ENCODE peak calls at places on chromosomes 12 and 14, in four cellular contexts. One of them, this sample, is unnamed.

GRCh38 chr14:64715628-64716412 is 11.6 kb downstream of the PLEKHG3 start:
- DNase-seq in astrocyte: no peak
- DNase-seq in uterus: no peak
- DNase-seq in lung: no peak
- DNase-seq in this sample: no peak

GRCh38 chr12:132610051-132610759 is at the start of gene LRCOL1:
- DNase-seq in uterus: no peak
- DNase-seq in astrocyte: peak; percentile 93
- DNase-seq in lung: no peak
- DNase-seq in this sample: peak; percentile 54

GRCh38 chr12:52401526-52401925 is 4.6 kb downstream of the KRT82 start:
- DNase-seq in lung: no peak
- DNase-seq in uterus: no peak
- DNase-seq in astrocyte: no peak
- DNase-seq in this sample: no peak

GRCh38 chr14:91118511-91119068 is 4.7 kb downstream of the DGLUCY start:
- DNase-seq in astrocyte: no peak
- DNase-seq in uterus: no peak
- DNase-seq in lung: no peak
- DNase-seq in this sample: no peak

GRCh38 chr14:51616724-51617409 is 34.8 kb upstream of the FRMD6 start:
- DNase-seq in lung: peak; percentile 37
- DNase-seq in uterus: no peak
- DNase-seq in astrocyte: peak; percentile 97
- DNase-seq in this sample: peak; percentile 90

GRCh38 chr12:120115692-120116442 is 686 bp downstream of the RAB35 start:
- DNase-seq in astrocyte: no peak
- DNase-seq in uterus: no peak
- DNase-seq in lung: peak; percentile 32
- DNase-seq in this sample: no peak

GRCh38 chr12:27005495-27005894 is 8.7 kb downstream of the TM7SF3 start:
- DNase-seq in lung: no peak
- DNase-seq in uterus: no peak
- DNase-seq in astrocyte: no peak
- DNase-seq in this sample: no peak

GRCh38 chr14:77991128-77991772 is 178.9 kb upstream of the NRXN3 start:
- DNase-seq in uterus: no peak
- DNase-seq in lung: no peak
- DNase-seq in astrocyte: no peak
- DNase-seq in this sample: no peak

GRCh38 chr12:11513288-11513687 is 117.9 kb upstream of the PRB2 start:
- DNase-seq in lung: no peak
- DNase-seq in astrocyte: no peak
- DNase-seq in uterus: no peak
- DNase-seq in this sample: no peak

GRCh38 chr14:98444077-98444476 is 827.9 kb downstream of the BCL11B start:
- DNase-seq in uterus: no peak
- DNase-seq in astrocyte: no peak
- DNase-seq in lung: no peak
- DNase-seq in this sample: no peak

GRCh38 chr12:132143328-132144071 is 619 bp downstream of the DDX51 start:
- DNase-seq in uterus: peak; percentile 11
- DNase-seq in astrocyte: no peak
- DNase-seq in lung: no peak
- DNase-seq in this sample: no peak

GRCh38 chr12:131140697-131141096 is 187.0 kb downstream of the ADGRD1 start:
- DNase-seq in astrocyte: no peak
- DNase-seq in lung: no peak
- DNase-seq in uterus: no peak
- DNase-seq in this sample: no peak

GRCh38 chr12:121513464-121514183 is 67.2 kb downstream of the KDM2B start:
- DNase-seq in astrocyte: no peak
- DNase-seq in lung: peak; percentile 43
- DNase-seq in uterus: no peak
- DNase-seq in this sample: no peak

GRCh38 chr12:101117842-101118241 is 92.2 kb downstream of the SLC5A8 start:
- DNase-seq in lung: no peak
- DNase-seq in astrocyte: no peak
- DNase-seq in uterus: no peak
- DNase-seq in this sample: no peak

GRCh38 chr12:49662998-49663843 is 39.9 kb downstream of the PRPF40B start:
- DNase-seq in lung: peak; percentile 61
- DNase-seq in uterus: peak; percentile 62
- DNase-seq in astrocyte: peak; percentile 66
- DNase-seq in this sample: no peak

GRCh38 chr14:102338724-102339123 is 19.2 kb downstream of the ZNF839 start:
- DNase-seq in uterus: no peak
- DNase-seq in astrocyte: no peak
- DNase-seq in lung: no peak
- DNase-seq in this sample: no peak

GRCh38 chr14:102330806-102331205 is 11.3 kb downstream of the ZNF839 start:
- DNase-seq in uterus: no peak
- DNase-seq in astrocyte: no peak
- DNase-seq in lung: no peak
- DNase-seq in this sample: no peak

GRCh38 chr14:102333395-102333794 is 13.8 kb downstream of the ZNF839 start:
- DNase-seq in uterus: no peak
- DNase-seq in astrocyte: no peak
- DNase-seq in lung: no peak
- DNase-seq in this sample: no peak

GRCh38 chr14:102333795-102334415 is 14.4 kb downstream of the ZNF839 start:
- DNase-seq in astrocyte: no peak
- DNase-seq in uterus: no peak
- DNase-seq in lung: no peak
- DNase-seq in this sample: no peak

GRCh38 chr14:102335163-102335562 is 15.6 kb downstream of the ZNF839 start:
- DNase-seq in lung: no peak
- DNase-seq in uterus: no peak
- DNase-seq in astrocyte: no peak
- DNase-seq in this sample: no peak
- H3K36me3 ChIP-seq in lung: peaks cover 12% of the 10 kb centered on the region
- H3K36me3 ChIP-seq in uterus: no peaks in the 10 kb centered on the region
- H3K36me3 ChIP-seq in astrocyte: peaks cover 11% of the 10 kb centered on the region
- H3K36me3 ChIP-seq in this sample: no peaks in the 10 kb centered on the region

DNA sequence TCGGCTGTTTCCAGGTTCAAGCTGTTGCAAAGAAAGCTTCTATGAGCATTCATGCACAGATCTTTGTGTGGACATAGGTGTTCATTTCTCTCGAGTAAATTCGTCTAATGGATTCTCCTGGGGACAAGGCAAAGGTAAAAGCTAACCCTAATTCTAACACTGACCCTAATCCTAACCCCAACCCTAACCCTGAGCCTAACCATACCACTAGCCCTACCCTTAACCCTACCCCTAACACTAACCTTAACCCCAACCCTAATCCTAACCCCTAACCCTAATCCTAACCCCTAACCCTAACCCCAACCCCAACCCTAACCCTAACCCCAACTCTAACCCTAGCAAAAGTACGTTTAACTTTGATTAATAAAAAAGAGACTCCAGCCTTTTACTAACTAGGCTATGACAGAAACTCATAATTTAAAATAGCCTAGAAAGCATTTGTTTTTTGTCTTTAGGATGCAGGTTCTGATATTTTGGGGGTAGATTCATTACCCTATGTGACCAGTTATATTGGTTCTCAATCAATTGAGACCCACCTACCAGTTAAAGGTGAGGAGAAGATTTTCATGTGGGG is 27.6 kb upstream of the RFLNA start:
- DNase-seq in lung: no peak
- DNase-seq in astrocyte: no peak
- DNase-seq in uterus: no peak
- DNase-seq in this sample: no peak
- H3K36me3 ChIP-seq in lung: no peaks in the 10 kb centered on the region
- H3K36me3 ChIP-seq in astrocyte: no peaks in the 10 kb centered on the region
- H3K36me3 ChIP-seq in uterus: no peaks in the 10 kb centered on the region
- H3K36me3 ChIP-seq in this sample: no peaks in the 10 kb centered on the region

GRCh38 chr12:104294845-104295674 is 8.5 kb upstream of the EID3 start:
- DNase-seq in uterus: no peak
- DNase-seq in lung: no peak
- DNase-seq in astrocyte: no peak
- DNase-seq in this sample: no peak
- H3K36me3 ChIP-seq in uterus: no peaks in the 10 kb centered on the region
- H3K36me3 ChIP-seq in lung: peaks cover 24% of the 10 kb centered on the region
- H3K36me3 ChIP-seq in astrocyte: peaks cover 51% of the 10 kb centered on the region
- H3K36me3 ChIP-seq in this sample: peaks cover 1% of the 10 kb centered on the region

DNA sequence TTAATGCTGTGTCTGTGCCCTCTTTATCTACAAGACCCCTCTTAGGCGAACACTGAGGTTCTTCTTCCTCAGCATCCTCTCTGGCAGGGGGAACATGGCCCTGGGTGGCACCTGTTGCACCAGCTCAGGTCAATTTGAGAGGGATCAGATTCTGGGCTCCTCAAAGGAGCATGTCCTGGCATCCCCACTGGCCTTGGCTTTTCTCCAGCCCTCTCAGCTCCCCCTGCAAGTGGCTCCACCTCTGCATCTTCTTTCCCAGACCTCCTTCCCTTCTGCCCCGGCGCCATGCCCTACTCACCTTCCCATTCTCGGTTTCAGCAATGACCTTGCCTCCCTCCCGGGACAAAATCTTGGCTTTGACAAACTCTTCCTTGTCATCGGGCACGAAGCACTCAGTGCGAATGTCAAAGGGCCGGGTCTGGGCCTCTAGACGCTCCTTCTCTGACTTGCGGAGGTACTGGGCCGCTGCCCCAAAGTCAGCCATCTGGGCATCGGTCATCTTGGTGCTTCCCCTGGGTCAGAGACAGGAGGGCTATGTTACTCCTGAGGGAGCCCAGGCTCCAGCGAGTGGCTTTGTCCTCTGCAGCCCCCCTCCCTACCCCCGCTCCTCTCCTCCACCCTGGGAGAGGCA is 1.2 kb downstream of the MYH6 start:
- DNase-seq in astrocyte: no peak
- DNase-seq in uterus: no peak
- DNase-seq in lung: no peak
- DNase-seq in this sample: no peak
- H3K36me3 ChIP-seq in astrocyte: no peaks in the 10 kb centered on the region
- H3K36me3 ChIP-seq in uterus: no peaks in the 10 kb centered on the region
- H3K36me3 ChIP-seq in lung: no peaks in the 10 kb centered on the region
- H3K36me3 ChIP-seq in this sample: no peaks in the 10 kb centered on the region

DNA sequence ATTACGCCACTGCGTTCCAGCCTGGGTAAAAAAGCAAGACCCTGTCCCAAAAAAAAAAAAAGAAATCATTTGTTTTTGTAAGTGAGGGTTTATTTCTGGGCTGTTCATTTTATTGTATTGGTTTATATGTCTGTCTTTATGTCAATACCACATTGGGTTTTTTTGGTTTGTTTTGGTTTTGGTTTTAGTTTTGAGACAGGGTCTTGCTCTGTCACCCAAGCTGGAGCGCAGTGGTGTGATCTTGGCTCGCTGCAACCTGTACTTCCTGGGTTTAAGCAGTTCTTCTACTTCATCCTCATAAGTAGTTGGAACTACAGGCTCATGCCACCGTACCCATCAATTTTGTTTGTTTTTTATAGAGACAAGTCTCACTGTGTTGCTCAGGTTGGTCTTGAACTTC is 25.0 kb downstream of the METAP2 start:
- DNase-seq in astrocyte: no peak
- DNase-seq in lung: no peak
- DNase-seq in uterus: no peak
- DNase-seq in this sample: no peak
- H3K36me3 ChIP-seq in astrocyte: peaks cover 49% of the 10 kb centered on the region
- H3K36me3 ChIP-seq in lung: peaks cover 11% of the 10 kb centered on the region
- H3K36me3 ChIP-seq in uterus: no peaks in the 10 kb centered on the region
- H3K36me3 ChIP-seq in this sample: peaks cover 2% of the 10 kb centered on the region

DNA sequence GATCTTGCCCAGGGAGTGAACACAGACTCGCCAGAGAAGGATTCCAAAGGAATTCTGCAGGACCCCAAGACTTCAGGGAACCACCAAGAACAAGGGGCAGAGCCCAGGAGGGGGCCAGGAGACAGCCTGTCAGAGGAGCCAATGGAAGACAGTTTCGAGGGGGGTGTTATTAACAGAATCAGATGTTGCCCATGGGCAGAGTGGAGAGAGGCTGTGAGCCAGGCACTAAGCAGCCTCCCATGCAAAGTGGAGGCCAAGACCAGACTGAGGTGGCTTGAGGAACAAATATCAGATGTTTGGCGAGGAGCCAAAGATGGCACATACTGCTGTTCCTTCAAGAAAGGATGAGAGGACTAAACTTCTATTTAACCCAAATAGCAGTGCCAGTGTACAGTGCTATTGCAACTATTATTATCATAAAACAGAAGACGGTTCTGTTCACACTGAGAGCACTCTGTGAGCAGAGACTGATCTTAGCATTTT is 12.6 kb downstream of the APPL2 start:
- DNase-seq in uterus: no peak
- DNase-seq in astrocyte: no peak
- DNase-seq in lung: no peak
- DNase-seq in this sample: no peak
- H3K36me3 ChIP-seq in uterus: no peaks in the 10 kb centered on the region
- H3K36me3 ChIP-seq in astrocyte: peaks cover 14% of the 10 kb centered on the region
- H3K36me3 ChIP-seq in lung: peaks cover 18% of the 10 kb centered on the region
- H3K36me3 ChIP-seq in this sample: peaks cover 7% of the 10 kb centered on the region

DNA sequence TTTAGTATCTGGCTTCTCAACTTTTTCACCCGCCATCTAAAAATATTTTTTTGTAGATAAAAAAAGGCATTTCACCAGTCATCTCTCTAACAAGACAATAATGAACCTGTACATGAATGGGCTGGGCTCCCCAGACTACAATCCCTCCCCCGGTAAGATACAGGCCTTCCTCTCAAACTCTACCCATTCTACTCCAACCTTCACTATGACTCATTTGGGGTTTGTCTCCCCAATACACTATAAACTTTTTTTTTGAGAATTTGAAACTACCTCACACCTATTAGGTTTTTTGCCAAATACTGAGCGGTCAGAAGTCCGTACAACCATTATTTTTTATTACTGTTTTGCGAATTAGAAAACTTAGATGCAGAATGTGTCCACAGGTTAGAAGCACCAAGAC is 784 bp downstream of the RPL6 start:
- DNase-seq in uterus: no peak
- DNase-seq in astrocyte: no peak
- DNase-seq in lung: no peak
- DNase-seq in this sample: no peak
- H3K36me3 ChIP-seq in uterus: no peaks in the 10 kb centered on the region
- H3K36me3 ChIP-seq in astrocyte: peaks cover 38% of the 10 kb centered on the region
- H3K36me3 ChIP-seq in lung: peaks cover 19% of the 10 kb centered on the region
- H3K36me3 ChIP-seq in this sample: peaks cover 3% of the 10 kb centered on the region

This sample was measured in kidney epithelial cell.